ENCODE peak calls at places on chromosomes 3 and 15, in ten cellular contexts. V is uterus, I is tibial nerve, X is AG09309, Q is GM10248, Z is astrocyte of the spinal cord, Y is neural crest cell, A is tibial artery, W is glutamatergic neuron, U is hepatocyte. B is an unnamed sample.

GRCh38 chr15:62090988-62091387 is 24.2 kb downstream of the C2CD4A start:
- DNase-seq in Q (no peak), Z (no peak), I (no peak), U (no peak), Y (no peak), V (no peak), X (no peak), W (no peak), A (no peak), B (no peak)

GRCh38 chr3:108804437-108804836 is 18.1 kb upstream of the TRAT1 start:
- DNase-seq in Z (no peak), Y (no peak), I (no peak), X (no peak), W (no peak), V (no peak), Q (no peak), A (no peak), U (no peak), B (no peak)

GRCh38 chr15:84656972-84657371 is 1.0 kb downstream of the NMB start:
- DNase-seq in I (no peak), Q (no peak), X (no peak), Y (no peak), A (no peak), W (no peak), U (no peak), Z (no peak), V (no peak), B (no peak)

GRCh38 chr3:69063636-69064035 is 11.5 kb upstream of the TMF1 start:
- DNase-seq in Y (no peak), U (no peak), Z (no peak), I (no peak), X (no peak), V (no peak), W (no peak), Q (no peak), A (no peak), B (no peak)

GRCh38 chr15:62462721-62463120 is 297.6 kb upstream of the C2CD4B start:
- DNase-seq in V (peak), U (no peak), X (no peak), I (no peak), Y (no peak), A (peak), Q (no peak), Z (no peak), W (no peak), B (no peak)

GRCh38 chr3:71542548-71543370 is 40.8 kb downstream of the FOXP1 start:
- DNase-seq in A (peak), V (peak), Z (peak), Q (no peak), W (peak), Y (peak), U (peak), I (peak), X (peak), B (no peak)

GRCh38 chr3:70358978-70359580 is 46.6 kb upstream of the MDFIC2 start:
- DNase-seq in X (peak), V (no peak), Y (peak), I (no peak), U (peak), Q (no peak), Z (peak), W (no peak), A (no peak), B (no peak)

GRCh38 chr3:50493086-50493485 is 10.3 kb downstream of the CACNA2D2 start:
- DNase-seq in W (no peak), X (no peak), Z (no peak), A (no peak), U (no peak), V (no peak), Q (no peak), Y (no peak), I (no peak), B (no peak)

GRCh38 chr3:196097373-196098154 is 15.7 kb upstream of the TFRC start:
- DNase-seq in X (no peak), W (no peak), V (no peak), A (no peak), Y (no peak), U (peak), Z (no peak), Q (no peak), I (no peak), B (no peak)

GRCh38 chr3:171772427-171773056 is 37.7 kb downstream of the PLD1 start:
- DNase-seq in Q (peak), I (peak), U (peak), A (no peak), V (peak), W (peak), Z (peak), X (no peak), Y (peak), B (peak)

GRCh38 chr3:11140054-11140712 is 14.1 kb upstream of the HRH1 start:
- DNase-seq in A (peak), I (peak), W (no peak), Z (peak), U (peak), X (no peak), Q (peak), V (no peak), Y (no peak), B (peak)

GRCh38 chr3:142888484-142889262 is at the start of gene PCOLCE2:
- DNase-seq in X (no peak), I (no peak), V (peak), Z (peak), Q (peak), Y (peak), A (peak), U (peak), W (peak), B (no peak)

GRCh38 chr15:70116317-70116716 is 18.6 kb upstream of the TLE3 start:
- DNase-seq in U (no peak), X (no peak), Q (no peak), Y (no peak), V (no peak), W (no peak), Z (no peak), I (no peak), A (no peak), B (no peak)

GRCh38 chr15:42121021-42121420 is 26.7 kb upstream of the PLA2G4D start:
- DNase-seq in Z (no peak), Q (no peak), A (no peak), X (no peak), V (no peak), U (no peak), Y (no peak), W (no peak), I (no peak), B (no peak)

GRCh38 chr15:60751985-60752952 is 273.3 kb upstream of the ICE2 start:
- DNase-seq in X (peak), Z (peak), Q (no peak), W (no peak), U (peak), I (no peak), Y (no peak), A (no peak), V (peak), B (no peak)

GRCh38 chr15:77107531-77108355 is 36.8 kb upstream of the TSPAN3 start:
- DNase-seq in W (peak), Z (peak), Q (peak), V (peak), X (no peak), I (peak), Y (peak), U (peak), A (peak), B (no peak)
- TF ChIP-seq CTCF in W (peak), Z (peak), Q (peak), V (peak), X (peak), I (peak), Y (peak), U (peak), A (peak), B (peak)

GRCh38 chr15:31815411-31816155 is 214.7 kb upstream of the CHRNA7 start:
- DNase-seq in Y (no peak), V (no peak), U (no peak), A (peak), I (no peak), X (no peak), Q (no peak), Z (no peak), W (no peak), B (no peak)

GRCh38 chr15:31811641-31812040 is 218.7 kb upstream of the CHRNA7 start:
- DNase-seq in Q (no peak), I (no peak), U (no peak), A (peak), Z (no peak), X (no peak), Y (no peak), V (no peak), W (no peak), B (no peak)

GRCh38 chr15:31814082-31814481 is 216.2 kb upstream of the CHRNA7 start:
- DNase-seq in W (no peak), Z (no peak), I (no peak), A (peak), V (no peak), U (no peak), Y (no peak), X (no peak), Q (no peak), B (no peak)
- TF ChIP-seq CTCF in W (no peak), Z (no peak), I (no peak), A (no peak), V (no peak), U (no peak), Y (no peak), X (no peak), Q (no peak), B (no peak)

GRCh38 chr15:71648095-71648494 is 162.3 kb upstream of the NR2E3 start:
- DNase-seq in W (no peak), A (no peak), Z (no peak), I (no peak), V (no peak), Y (no peak), X (no peak), U (no peak), Q (no peak), B (no peak)
- TF ChIP-seq CTCF in W (no peak), A (no peak), Z (no peak), I (no peak), V (no peak), Y (no peak), X (no peak), U (no peak), Q (no peak), B (no peak)

DNA sequence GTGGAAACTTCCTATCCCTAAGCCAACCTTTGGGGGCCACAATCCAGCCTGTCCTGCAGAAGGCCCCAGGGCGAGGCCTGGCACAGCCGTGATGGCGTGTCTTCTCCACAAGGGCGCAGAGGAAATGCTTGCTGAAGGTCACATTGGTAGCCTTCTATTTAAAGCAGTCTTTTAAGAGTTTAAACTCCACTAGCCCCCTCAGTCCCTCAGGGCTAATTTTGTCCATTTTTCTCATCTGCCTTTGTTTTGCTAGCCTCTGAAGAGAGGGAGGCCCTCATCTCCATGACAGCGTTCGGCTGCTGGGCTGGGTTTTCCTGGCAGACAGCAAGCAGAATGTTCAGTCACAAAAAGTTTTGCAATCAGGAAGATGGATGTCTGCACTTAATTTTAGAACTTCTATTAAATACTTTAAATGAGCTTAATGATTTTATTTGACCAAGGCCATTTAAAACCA is 40.8 kb downstream of the RARB start:
- DNase-seq in I (peak), A (peak), X (peak), Y (peak), Q (no peak), W (peak), U (peak), Z (peak), V (peak), B (no peak)
- TF ChIP-seq CTCF in I (peak), A (peak), X (peak), Y (peak), Q (no peak), W (no peak), U (no peak), Z (peak), V (peak), B (no peak)

B was measured in GM12864.